ENCODE peak calls at places on chromosome 1, in six cellular contexts. One of them, this sample, is unnamed.

GRCh38 chr1:243628476-243628907 is 221.6 kb downstream of the AKT3 start:
- DNase-seq in GM23248: peak
- DNase-seq in A549: no peak
- DNase-seq in HCT116: no peak
- DNase-seq in trophoblast cell: no peak
- DNase-seq in fibroblast of lung: no peak
- DNase-seq in this sample: no peak

GRCh38 chr1:26212726-26213125 is 21.3 kb upstream of the CEP85 start:
- DNase-seq in GM23248: no peak
- DNase-seq in A549: no peak
- DNase-seq in HCT116: no peak
- DNase-seq in trophoblast cell: no peak
- DNase-seq in fibroblast of lung: no peak
- DNase-seq in this sample: no peak

GRCh38 chr1:242427519-242427918 is 97.0 kb downstream of the PLD5 start:
- DNase-seq in GM23248: no peak
- DNase-seq in A549: no peak
- DNase-seq in HCT116: no peak
- DNase-seq in trophoblast cell: no peak
- DNase-seq in fibroblast of lung: no peak
- DNase-seq in this sample: no peak

GRCh38 chr1:18800258-18800657 is 59.2 kb downstream of the TAS1R2 start:
- DNase-seq in GM23248: no peak
- DNase-seq in A549: no peak
- DNase-seq in HCT116: no peak
- DNase-seq in trophoblast cell: no peak
- DNase-seq in fibroblast of lung: no peak
- DNase-seq in this sample: no peak

GRCh38 chr1:31348449-31348848 is 24.4 kb downstream of the FABP3 start:
- DNase-seq in GM23248: no peak
- DNase-seq in A549: no peak
- DNase-seq in HCT116: no peak
- DNase-seq in trophoblast cell: no peak
- DNase-seq in fibroblast of lung: no peak
- DNase-seq in this sample: no peak

GRCh38 chr1:44031900-44032817 is 897 bp upstream of the SLC6A9 start:
- DNase-seq in GM23248: no peak
- DNase-seq in A549: no peak
- DNase-seq in HCT116: no peak
- DNase-seq in trophoblast cell: peak
- DNase-seq in fibroblast of lung: no peak
- DNase-seq in this sample: no peak

GRCh38 chr1:48177257-48177656 is 45.3 kb upstream of the SLC5A9 start:
- DNase-seq in GM23248: no peak
- DNase-seq in A549: no peak
- DNase-seq in HCT116: no peak
- DNase-seq in trophoblast cell: no peak
- DNase-seq in fibroblast of lung: no peak
- DNase-seq in this sample: no peak

GRCh38 chr1:81703736-81704463 is 96.8 kb upstream of the ADGRL2 start:
- DNase-seq in GM23248: peak
- DNase-seq in A549: peak
- DNase-seq in HCT116: no peak
- DNase-seq in trophoblast cell: peak
- DNase-seq in fibroblast of lung: peak
- DNase-seq in this sample: no peak

GRCh38 chr1:186617860-186618780 is 62.1 kb downstream of the PTGS2 start:
- DNase-seq in GM23248: peak
- DNase-seq in A549: peak
- DNase-seq in HCT116: no peak
- DNase-seq in trophoblast cell: peak
- DNase-seq in fibroblast of lung: peak
- DNase-seq in this sample: peak

GRCh38 chr1:36520056-36520455 is 37.3 kb upstream of the CSF3R start:
- DNase-seq in GM23248: no peak
- DNase-seq in A549: no peak
- DNase-seq in HCT116: no peak
- DNase-seq in trophoblast cell: no peak
- DNase-seq in fibroblast of lung: no peak
- DNase-seq in this sample: no peak
- H3K4me2 ChIP-seq in GM23248: no peak
- H3K4me2 ChIP-seq in A549: no peak
- H3K4me2 ChIP-seq in HCT116: no peak
- H3K4me2 ChIP-seq in trophoblast cell: no peak
- H3K4me2 ChIP-seq in fibroblast of lung: no peak
- H3K4me2 ChIP-seq in this sample: no peak

GRCh38 chr1:9663257-9663656 is 11.7 kb downstream of the PIK3CD start:
- DNase-seq in GM23248: no peak
- DNase-seq in A549: no peak
- DNase-seq in HCT116: no peak
- DNase-seq in trophoblast cell: no peak
- DNase-seq in fibroblast of lung: no peak
- DNase-seq in this sample: no peak
- H3K27ac ChIP-seq in GM23248: no peak
- H3K27ac ChIP-seq in A549: no peak
- H3K27ac ChIP-seq in HCT116: no peak
- H3K27ac ChIP-seq in trophoblast cell: no peak
- H3K27ac ChIP-seq in fibroblast of lung: no peak
- H3K27ac ChIP-seq in this sample: no peak

DNA sequence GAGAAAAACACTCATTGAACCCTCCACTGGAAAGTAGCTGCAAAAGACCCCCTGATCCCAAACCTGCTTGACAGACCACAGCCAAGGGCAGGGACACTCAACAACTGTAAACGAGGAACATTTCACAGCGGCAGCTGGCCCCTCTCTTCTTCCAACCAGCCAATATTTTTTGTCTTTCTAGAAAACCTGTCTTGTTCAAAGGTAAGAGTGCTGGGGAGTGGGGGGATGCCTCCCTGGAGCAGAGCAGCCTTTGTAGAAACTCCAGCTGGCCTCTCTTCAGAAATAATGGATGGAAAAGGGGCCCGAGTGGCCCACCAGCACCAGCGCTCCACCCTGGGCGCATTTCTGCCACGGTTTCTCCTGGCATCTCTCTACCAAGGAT is 384.0 kb downstream of the RRAGC start:
- DNase-seq in GM23248: no peak
- DNase-seq in A549: no peak
- DNase-seq in HCT116: no peak
- DNase-seq in trophoblast cell: no peak
- DNase-seq in fibroblast of lung: no peak
- DNase-seq in this sample: no peak
- H3K4me3 ChIP-seq in GM23248: no peak
- H3K4me3 ChIP-seq in A549: no peak
- H3K4me3 ChIP-seq in HCT116: no peak
- H3K4me3 ChIP-seq in trophoblast cell: no peak
- H3K4me3 ChIP-seq in fibroblast of lung: no peak
- H3K4me3 ChIP-seq in this sample: peak

GRCh38 chr1:97764991-97765390 is 155.8 kb downstream of the DPYD start:
- DNase-seq in GM23248: no peak
- DNase-seq in A549: no peak
- DNase-seq in HCT116: no peak
- DNase-seq in trophoblast cell: no peak
- DNase-seq in fibroblast of lung: no peak
- DNase-seq in this sample: no peak
- H3K4me2 ChIP-seq in GM23248: no peak
- H3K4me2 ChIP-seq in A549: no peak
- H3K4me2 ChIP-seq in HCT116: no peak
- H3K4me2 ChIP-seq in trophoblast cell: no peak
- H3K4me2 ChIP-seq in fibroblast of lung: no peak
- H3K4me2 ChIP-seq in this sample: no peak

GRCh38 chr1:60695633-60696032 is 386.7 kb upstream of the NFIA start:
- DNase-seq in GM23248: no peak
- DNase-seq in A549: no peak
- DNase-seq in HCT116: no peak
- DNase-seq in trophoblast cell: no peak
- DNase-seq in fibroblast of lung: no peak
- DNase-seq in this sample: no peak
- H3K27ac ChIP-seq in GM23248: no peak
- H3K27ac ChIP-seq in A549: no peak
- H3K27ac ChIP-seq in HCT116: no peak
- H3K27ac ChIP-seq in trophoblast cell: no peak
- H3K27ac ChIP-seq in fibroblast of lung: no peak
- H3K27ac ChIP-seq in this sample: no peak